ENCODE peak calls at places on chromosomes 5 and 9, in nine cellular contexts. N is kidney, P is tibial artery, M is BE2C, O is cardiac fibroblast, I is breast epithelium, C is choroid plexus epithelial cell, Q is kidney epithelial cell, J is OCI-LY7. A is an unnamed sample.

GRCh38 chr9:119907056-119907455 is 537.8 kb upstream of the BRINP1 start:
- DNase-seq in N (no peak), P (no peak), M (no peak), O (no peak), I (no peak), C (no peak), Q (no peak), J (no peak), A (no peak)

GRCh38 chr9:19922476-19923118 is 133.8 kb upstream of the SLC24A2 start:
- DNase-seq in N (no peak), P (no peak), M (peak), O (peak), I (no peak), C (peak), Q (no peak), J (no peak), A (peak)

GRCh38 chr5:25064306-25064705 is 419.5 kb upstream of the CDH10 start:
- DNase-seq in N (no peak), P (no peak), M (no peak), O (no peak), I (no peak), C (no peak), Q (no peak), J (no peak), A (no peak)

GRCh38 chr5:50582699-50583098 is 83.7 kb upstream of the PARP8 start:
- DNase-seq in N (no peak), P (no peak), M (no peak), O (no peak), I (no peak), C (no peak), Q (no peak), J (no peak), A (no peak)

GRCh38 chr9:124570942-124571666 is 63.9 kb upstream of the NR5A1 start:
- DNase-seq in N (no peak), P (no peak), M (no peak), O (no peak), I (no peak), C (no peak), Q (no peak), J (no peak), A (no peak)

GRCh38 chr5:132219289-132219970 is 8.2 kb downstream of the P4HA2 start:
- DNase-seq in N (no peak), P (no peak), M (no peak), O (no peak), I (no peak), C (no peak), Q (no peak), J (no peak), A (no peak)

GRCh38 chr5:123916331-123917121 is 404.5 kb downstream of the CSNK1G3 start:
- DNase-seq in N (no peak), P (no peak), M (no peak), O (peak), I (no peak), C (peak), Q (peak), J (no peak), A (no peak)

GRCh38 chr5:107365355-107366109 is 305.2 kb downstream of the EFNA5 start:
- DNase-seq in N (no peak), P (no peak), M (no peak), O (peak), I (no peak), C (peak), Q (peak), J (peak), A (no peak)

GRCh38 chr5:150138551-150139265 is 16.9 kb downstream of the PDGFRB start:
- DNase-seq in N (peak), P (peak), M (no peak), O (peak), I (peak), C (peak), Q (peak), J (no peak), A (no peak)

GRCh38 chr5:153970496-153970895 is 68.2 kb downstream of the FAM114A2 start:
- DNase-seq in N (no peak), P (no peak), M (no peak), O (no peak), I (no peak), C (no peak), Q (no peak), J (no peak), A (no peak)

GRCh38 chr5:139820606-139821005 is 25.0 kb downstream of the PSD2 start:
- DNase-seq in N (peak), P (no peak), M (no peak), O (no peak), I (no peak), C (no peak), Q (no peak), J (no peak), A (no peak)

GRCh38 chr5:92887254-92887653 is 693.8 kb downstream of the NR2F1-AS1 start:
- DNase-seq in N (no peak), P (no peak), M (no peak), O (no peak), I (no peak), C (no peak), Q (no peak), J (no peak), A (no peak)

GRCh38 chr5:147391781-147392180 is 118.1 kb downstream of the DPYSL3 start:
- DNase-seq in N (no peak), P (peak), M (peak), O (peak), I (no peak), C (peak), Q (peak), J (peak), A (peak)

GRCh38 chr9:98091735-98092632 is 27.0 kb downstream of the TRIM14 start:
- DNase-seq in N (no peak), P (no peak), M (no peak), O (peak), I (no peak), C (peak), Q (no peak), J (no peak), A (peak)

GRCh38 chr5:154755361-154756202 is at the start of gene LARP1:
- DNase-seq in N (no peak), P (no peak), M (peak), O (peak), I (no peak), C (peak), Q (no peak), J (peak), A (no peak)

GRCh38 chr5:32283539-32284377 is 29.0 kb downstream of the MTMR12 start:
- DNase-seq in N (no peak), P (no peak), M (no peak), O (peak), I (no peak), C (peak), Q (no peak), J (no peak), A (no peak)

GRCh38 chr9:99253772-99254431 is 31.8 kb downstream of the SEC61B start:
- DNase-seq in N (peak), P (no peak), M (no peak), O (no peak), I (no peak), C (no peak), Q (no peak), J (peak), A (no peak)

GRCh38 chr9:72646061-72646460 is 124.7 kb downstream of the TMC1 start:
- DNase-seq in N (no peak), P (no peak), M (no peak), O (peak), I (no peak), C (no peak), Q (no peak), J (no peak), A (no peak)

GRCh38 chr5:141681695-141682641 is at the start of gene ARAP3:
- DNase-seq in N (peak), P (peak), M (peak), O (peak), I (peak), C (peak), Q (peak), J (no peak), A (peak)

GRCh38 chr5:63050916-63051315 is 472.3 kb downstream of the LRRC70 start:
- DNase-seq in N (no peak), P (no peak), M (no peak), O (no peak), I (no peak), C (no peak), Q (no peak), J (no peak), A (no peak)

GRCh38 chr5:142671801-142672200 is 14.1 kb downstream of the FGF1 start:
- DNase-seq in N (no peak), P (no peak), M (no peak), O (peak), I (no peak), C (peak), Q (peak), J (no peak), A (no peak)

GRCh38 chr5:67679184-67679855 is 482.7 kb upstream of the CD180 start:
- DNase-seq in N (no peak), P (no peak), M (no peak), O (no peak), I (no peak), C (no peak), Q (no peak), J (peak), A (no peak)

GRCh38 chr5:41068169-41068568 is 3.0 kb downstream of the MROH2B start:
- DNase-seq in N (no peak), P (no peak), M (peak), O (no peak), I (no peak), C (peak), Q (no peak), J (no peak), A (no peak)

GRCh38 chr9:125904155-125904841 is 157.1 kb downstream of the PBX3 start:
- DNase-seq in N (no peak), P (no peak), M (no peak), O (no peak), I (no peak), C (peak), Q (no peak), J (no peak), A (peak)

GRCh38 chr5:57817001-57817453 is 334.4 kb upstream of the ACTBL2 start:
- DNase-seq in N (no peak), P (no peak), M (no peak), O (peak), I (no peak), C (peak), Q (no peak), J (no peak), A (no peak)

GRCh38 chr9:109179801-109180523 is 12.9 kb upstream of the FRRS1L start:
- DNase-seq in N (no peak), P (no peak), M (no peak), O (no peak), I (no peak), C (no peak), Q (no peak), J (no peak), A (no peak)

GRCh38 chr5:161966544-161966943 is 101.0 kb upstream of the GABRG2 start:
- DNase-seq in N (no peak), P (no peak), M (no peak), O (peak), I (no peak), C (no peak), Q (no peak), J (peak), A (peak)

GRCh38 chr9:120583958-120584369 is 4.0 kb upstream of the CDK5RAP2 start:
- DNase-seq in N (no peak), P (no peak), M (peak), O (peak), I (no peak), C (peak), Q (peak), J (peak), A (no peak)

GRCh38 chr5:38846379-38846967 is 661 bp downstream of the OSMR start:
- DNase-seq in N (peak), P (no peak), M (no peak), O (no peak), I (no peak), C (peak), Q (no peak), J (no peak), A (no peak)
- H3K4me3 ChIP-seq in N (peak), P (peak), M (no peak), O (peak), I (peak), C (peak), Q (peak), J (no peak), A (peak)

GRCh38 chr9:36136894-36137391 is 410 bp downstream of the GLIPR2 start:
- DNase-seq in N (no peak), P (no peak), M (peak), O (no peak), I (no peak), C (no peak), Q (no peak), J (no peak), A (peak)

GRCh38 chr9:36137392-36138004 is 965 bp downstream of the GLIPR2 start:
- DNase-seq in N (no peak), P (no peak), M (peak), O (peak), I (no peak), C (peak), Q (no peak), J (no peak), A (peak)

GRCh38 chr9:36134761-36135505 is 1.6 kb upstream of the GLIPR2 start:
- DNase-seq in N (no peak), P (no peak), M (no peak), O (no peak), I (no peak), C (no peak), Q (no peak), J (no peak), A (peak)

GRCh38 chr9:36136277-36136893 is at the start of gene GLIPR2:
- DNase-seq in N (peak), P (peak), M (peak), O (peak), I (no peak), C (peak), Q (no peak), J (no peak), A (peak)

DNA sequence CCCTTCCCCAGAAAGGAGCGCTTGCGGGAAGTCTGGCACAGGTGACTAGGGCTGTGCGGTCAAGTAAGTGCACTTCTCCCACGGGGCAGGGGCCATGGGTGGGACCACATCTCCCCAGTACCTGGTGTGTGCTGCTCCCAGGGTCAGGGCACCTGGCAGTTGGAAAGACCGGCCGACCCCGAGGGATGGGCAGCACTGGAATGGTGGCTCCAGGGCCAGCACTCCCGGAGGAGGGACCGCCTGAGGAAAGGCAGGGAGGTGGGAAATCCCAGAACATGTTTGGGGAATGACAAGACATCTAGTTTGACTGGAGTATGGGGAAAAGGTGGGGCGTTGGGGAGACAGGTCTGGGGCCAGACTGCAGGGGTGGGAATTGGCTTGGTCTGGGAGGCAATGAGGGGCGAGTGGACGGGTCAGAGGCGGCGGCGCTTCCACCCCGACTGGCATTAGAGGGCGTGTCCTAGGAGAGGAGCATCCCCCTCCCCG is 699 bp upstream of the GLIPR2 start:
- DNase-seq in N (no peak), P (no peak), M (no peak), O (no peak), I (no peak), C (no peak), Q (no peak), J (no peak), A (peak)
- H3K4me3 ChIP-seq in N (no peak), P (peak), M (peak), O (peak), I (peak), C (peak), Q (peak), J (no peak), A (peak)

GRCh38 chr9:114096866-114097612 is 2.1 kb downstream of the KIF12 start:
- DNase-seq in N (no peak), P (no peak), M (no peak), O (no peak), I (no peak), C (no peak), Q (no peak), J (no peak), A (no peak)

GRCh38 chr9:114098021-114098659 is 952 bp downstream of the KIF12 start:
- DNase-seq in N (peak), P (no peak), M (peak), O (no peak), I (peak), C (no peak), Q (no peak), J (no peak), A (peak)

GRCh38 chr9:114098660-114099522 is at the start of gene KIF12:
- DNase-seq in N (peak), P (no peak), M (peak), O (no peak), I (peak), C (no peak), Q (peak), J (no peak), A (peak)

GRCh38 chr9:114096041-114096511 is 3.0 kb downstream of the KIF12 start:
- DNase-seq in N (no peak), P (no peak), M (no peak), O (no peak), I (no peak), C (no peak), Q (no peak), J (no peak), A (no peak)

GRCh38 chr9:114097613-114098020 is 1.5 kb downstream of the KIF12 start:
- DNase-seq in N (no peak), P (no peak), M (no peak), O (peak), I (no peak), C (no peak), Q (no peak), J (no peak), A (peak)
- H3K4me3 ChIP-seq in N (peak), P (peak), M (peak), O (peak), I (peak), C (no peak), Q (peak), J (no peak), A (peak)

DNA sequence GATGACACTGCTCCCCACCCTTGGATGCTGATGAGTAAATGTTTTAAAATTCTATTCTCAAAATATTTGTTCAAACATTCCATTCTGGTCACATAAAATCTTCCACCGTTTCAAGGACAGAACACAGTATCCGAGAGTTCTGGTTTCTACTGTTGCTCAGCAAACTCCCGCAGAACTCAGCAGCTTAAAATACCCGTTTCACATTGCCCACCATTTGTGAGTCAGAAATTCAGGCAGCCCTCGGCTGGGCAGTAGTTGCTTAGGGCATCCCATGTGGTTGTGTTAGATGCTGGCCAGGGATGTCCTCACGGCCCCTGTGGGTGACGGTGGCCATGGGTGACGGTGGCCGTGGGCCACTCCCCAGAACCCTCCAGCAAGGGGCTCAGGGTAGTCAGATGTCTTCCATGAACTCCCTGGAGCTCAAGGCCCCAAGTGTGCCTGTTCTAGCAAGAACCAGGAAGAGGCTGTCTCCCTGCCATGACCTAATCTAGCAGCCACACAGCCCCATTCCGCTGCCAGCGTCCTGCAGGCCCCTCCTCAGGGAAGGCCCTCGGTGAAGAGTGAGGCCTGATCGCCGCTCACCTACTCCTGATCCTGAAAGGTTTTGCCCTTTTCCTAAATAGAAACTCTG is 17.3 kb downstream of the MGAT1 start:
- DNase-seq in N (peak), P (no peak), M (no peak), O (peak), I (no peak), C (peak), Q (no peak), J (no peak), A (no peak)
- H3K4me3 ChIP-seq in N (no peak), P (no peak), M (no peak), O (no peak), I (no peak), C (no peak), Q (no peak), J (no peak), A (no peak)

DNA sequence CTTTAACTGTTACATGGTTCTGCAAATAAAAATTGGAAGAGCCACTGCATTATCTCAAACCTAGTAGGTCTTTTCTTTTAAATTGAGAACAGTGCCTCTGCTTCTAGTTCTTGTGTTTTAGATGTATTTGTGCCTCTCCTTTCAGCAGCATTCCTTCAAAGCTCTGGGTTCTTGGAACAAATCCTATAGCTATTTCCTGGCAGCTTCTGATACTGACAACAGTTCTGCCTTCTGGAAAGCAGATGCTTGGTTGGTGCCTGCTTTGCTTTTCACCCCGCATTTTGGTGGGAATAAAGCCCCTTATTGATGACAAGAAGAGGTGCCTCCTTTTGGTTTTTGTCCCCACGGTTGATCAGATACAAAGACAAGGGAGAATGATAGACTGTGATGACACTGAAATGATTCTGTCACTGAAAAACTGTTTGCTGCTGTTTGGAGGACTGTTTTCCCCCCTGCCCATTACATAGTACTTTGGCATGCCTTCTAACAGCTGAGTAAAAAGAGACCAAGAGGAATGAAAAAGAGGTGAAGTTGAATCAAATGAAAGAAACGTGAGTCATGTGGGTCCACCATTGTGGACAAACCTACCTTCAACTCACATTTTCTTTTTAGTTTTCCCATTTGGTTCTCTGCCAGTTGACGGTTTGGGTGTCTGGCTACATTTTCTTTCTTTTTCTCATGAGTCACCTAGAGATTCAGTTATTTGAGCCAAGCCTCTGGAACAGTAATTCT is 5.6 kb downstream of the PTCD2 start:
- DNase-seq in N (no peak), P (no peak), M (no peak), O (peak), I (no peak), C (peak), Q (no peak), J (no peak), A (no peak)
- H3K4me3 ChIP-seq in N (no peak), P (no peak), M (no peak), O (no peak), I (no peak), C (no peak), Q (no peak), J (no peak), A (no peak)

DNA sequence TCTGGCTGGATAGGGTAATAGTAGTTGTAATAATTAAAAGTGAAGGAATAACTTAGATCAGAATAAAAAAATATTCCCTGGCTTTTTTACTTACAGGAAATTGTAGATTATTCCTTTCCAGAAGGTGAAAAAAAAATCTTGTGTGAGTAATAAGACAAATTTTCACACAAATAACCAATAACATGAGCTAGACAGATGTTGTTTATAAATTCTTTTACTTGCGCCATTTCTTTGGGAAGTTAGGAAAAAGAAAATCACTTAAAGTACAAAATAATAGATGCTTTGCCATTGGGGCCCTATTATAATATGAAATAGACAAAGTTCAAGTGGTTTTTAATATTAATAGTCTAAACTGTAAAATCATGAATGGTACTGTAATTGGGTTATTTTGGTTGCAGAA is 204.1 kb downstream of the ARRDC3 start:
- DNase-seq in N (no peak), P (no peak), M (no peak), O (peak), I (no peak), C (peak), Q (no peak), J (no peak), A (no peak)
- H3K4me3 ChIP-seq in N (no peak), P (no peak), M (no peak), O (no peak), I (no peak), C (no peak), Q (no peak), J (no peak), A (no peak)

A was measured in HAP-1.